ENCODE peak calls at places on chromosomes 1 and 21, in four cellular contexts. Q is GM12892, Z is GM12878, S is K562. W is an unnamed sample.

GRCh38 chr1:229181419-229181818 is 89.5 kb upstream of the RAB4A start:
- DNase-seq in Q (no peak), Z (no peak), S (no peak), W (no peak)

GRCh38 chr1:182259229-182259872 is 132.2 kb downstream of the GLUL start:
- DNase-seq in Q (no peak), Z (peak; percentile 66), S (peak; percentile 50), W (no peak)

GRCh38 chr21:46599251-46599572 is 5.7 kb downstream of the S100B start:
- DNase-seq in Q (no peak), Z (no peak), S (peak; percentile 10), W (no peak)

GRCh38 chr1:180167021-180167701 is 12.5 kb downstream of the QSOX1 start:
- DNase-seq in Q (no peak), Z (no peak), S (no peak), W (no peak)

GRCh38 chr1:77673716-77674355 is 8.6 kb downstream of the ZZZ3 start:
- DNase-seq in Q (no peak), Z (no peak), S (no peak), W (no peak)

GRCh38 chr1:8122477-8123407 is 96.6 kb upstream of the ERRFI1 start:
- DNase-seq in Q (no peak), Z (no peak), S (peak; percentile 52), W (no peak)

GRCh38 chr1:181469829-181470228 is 13.5 kb upstream of the CACNA1E start:
- DNase-seq in Q (no peak), Z (no peak), S (peak; percentile 34), W (no peak)

GRCh38 chr1:67970088-67970487 is 80.3 kb downstream of the DIRAS3 start:
- DNase-seq in Q (no peak), Z (no peak), S (no peak), W (no peak)

GRCh38 chr1:235430991-235431390 is 63.8 kb downstream of the TBCE start:
- DNase-seq in Q (no peak), Z (no peak), S (no peak), W (no peak)

GRCh38 chr1:25020851-25021585 is 90.9 kb upstream of the RUNX3 start:
- DNase-seq in Q (no peak), Z (no peak), S (no peak), W (no peak)

GRCh38 chr1:243230914-243231313 is 24.2 kb downstream of the CEP170 start:
- DNase-seq in Q (no peak), Z (no peak), S (peak; percentile 45), W (no peak)

GRCh38 chr1:212104586-212105282 is 69.2 kb downstream of the DTL start:
- DNase-seq in Q (no peak), Z (no peak), S (no peak), W (no peak)

GRCh38 chr1:92315766-92316413 is 17.0 kb downstream of the RPAP2 start:
- DNase-seq in Q (no peak), Z (no peak), S (no peak), W (no peak)

GRCh38 chr1:153852170-153852569 is 70.6 kb downstream of the GATAD2B start:
- DNase-seq in Q (no peak), Z (no peak), S (no peak), W (no peak)

GRCh38 chr1:228798047-228798446 is 62.8 kb downstream of the RHOU start:
- DNase-seq in Q (no peak), Z (no peak), S (no peak), W (no peak)

GRCh38 chr1:15732686-15733081 is 3.4 kb upstream of the SLC25A34 start:
- DNase-seq in Q (no peak), Z (no peak), S (no peak), W (no peak)

GRCh38 chr21:45365608-45366241 is 39.2 kb upstream of the COL18A1 start:
- DNase-seq in Q (no peak), Z (no peak), S (no peak), W (no peak)
- TF ChIP-seq TAF1 in Q (no peak), Z (no peak), S (no peak), W (no peak)

GRCh38 chr21:15849925-15850324 is 120.1 kb downstream of the USP25 start:
- DNase-seq in Q (no peak), Z (no peak), S (no peak), W (no peak)

GRCh38 chr21:15848632-15849031 is 118.8 kb downstream of the USP25 start:
- DNase-seq in Q (no peak), Z (no peak), S (no peak), W (no peak)

GRCh38 chr21:15852146-15852545 is 122.4 kb downstream of the USP25 start:
- DNase-seq in Q (no peak), Z (no peak), S (no peak), W (no peak)

GRCh38 chr21:15849161-15849560 is 119.4 kb downstream of the USP25 start:
- DNase-seq in Q (no peak), Z (no peak), S (no peak), W (no peak)

DNA sequence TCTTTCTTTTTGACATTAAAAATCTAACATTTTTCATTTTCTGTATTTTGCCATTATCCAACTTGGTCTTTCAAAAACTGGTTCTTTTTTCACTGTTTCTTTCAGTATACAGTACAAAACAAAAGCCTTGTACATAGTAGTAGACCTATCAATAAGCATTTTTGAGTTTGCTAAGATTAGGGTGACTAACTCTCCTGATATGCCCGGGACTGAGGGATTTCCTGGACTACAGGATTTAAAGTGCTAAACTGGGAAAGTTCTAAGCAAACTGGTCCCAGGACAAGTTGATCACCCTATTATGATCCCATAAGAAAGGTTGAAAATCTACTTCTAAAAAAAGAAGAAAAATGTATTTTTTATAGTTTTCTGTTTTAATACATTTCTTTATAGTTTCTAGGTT is 120.9 kb downstream of the USP25 start:
- DNase-seq in Q (no peak), Z (no peak), S (no peak), W (no peak)
- TF ChIP-seq TAF1 in Q (no peak), Z (no peak), S (no peak), W (no peak)

DNA sequence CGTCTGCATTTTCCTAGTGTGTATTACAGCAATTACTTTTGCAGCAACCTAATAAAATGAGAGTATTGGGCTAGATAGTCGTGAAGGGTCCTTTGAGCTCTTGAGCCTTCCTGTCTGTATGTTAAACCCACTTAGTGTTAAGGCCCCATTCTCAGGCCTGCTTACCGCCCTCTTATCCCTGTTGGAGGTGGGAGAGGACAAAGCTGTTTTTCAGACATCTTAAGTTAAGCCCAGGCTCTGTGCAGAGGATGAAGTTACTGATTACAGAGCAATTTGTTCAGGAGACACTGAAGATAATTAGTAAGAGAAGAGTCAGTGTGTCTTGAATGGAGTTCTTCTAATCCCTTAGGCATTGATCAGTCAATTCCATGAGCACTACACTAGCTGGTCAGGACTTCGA is 114.6 kb downstream of the UCK2 start:
- DNase-seq in Q (no peak), Z (no peak), S (no peak), W (no peak)
- TF ChIP-seq TAF1 in Q (no peak), Z (no peak), S (no peak), W (no peak)

DNA sequence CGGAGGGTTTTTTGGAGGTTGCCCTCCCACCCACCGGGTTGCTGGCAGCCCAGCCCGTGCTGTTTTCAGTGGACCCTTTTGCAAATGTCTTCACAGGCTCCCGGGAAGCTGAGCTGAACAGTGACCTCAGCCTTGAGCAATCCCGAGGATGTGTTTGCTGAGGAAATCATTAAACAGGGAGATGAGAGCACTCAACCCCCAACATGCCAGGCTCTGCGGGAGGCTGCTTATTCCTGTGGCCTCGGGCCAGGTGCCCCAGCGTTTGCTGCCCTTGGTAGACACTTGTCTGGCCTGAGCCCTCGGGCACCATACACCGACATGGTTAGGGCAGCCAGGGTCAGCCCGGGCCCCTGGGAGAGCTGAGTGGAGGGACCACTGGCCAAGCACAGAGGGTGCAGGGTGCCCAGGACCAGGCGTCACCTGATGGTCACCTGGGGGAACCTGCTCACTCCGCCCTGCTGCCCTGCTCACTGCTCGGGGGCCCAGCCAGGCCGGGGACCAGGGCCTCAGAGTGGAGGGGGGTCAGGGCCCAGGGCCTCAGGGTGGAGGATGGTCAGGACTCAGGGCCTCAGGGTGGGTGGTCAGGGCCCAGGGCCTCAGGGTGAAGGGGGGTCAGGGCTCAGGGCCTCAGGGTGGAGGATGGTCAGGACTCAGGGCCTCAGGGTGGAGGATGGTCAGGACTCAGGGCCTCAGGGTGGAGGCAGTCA is 42.5 kb upstream of the POFUT2 start:
- DNase-seq in Q (no peak), Z (no peak), S (no peak), W (no peak)
- TF ChIP-seq TAF1 in Q (no peak), Z (no peak), S (no peak), W (no peak)

GRCh38 chr1:219577331-219577730 is 35.6 kb downstream of the ZC3H11B start:
- DNase-seq in Q (no peak), Z (no peak), S (no peak), W (no peak)

GRCh38 chr1:219573960-219574359 is 38.9 kb downstream of the ZC3H11B start:
- DNase-seq in Q (no peak), Z (no peak), S (no peak), W (no peak)

GRCh38 chr1:219576931-219577330 is 36.0 kb downstream of the ZC3H11B start:
- DNase-seq in Q (no peak), Z (no peak), S (no peak), W (no peak)

GRCh38 chr1:219574484-219575087 is 38.3 kb downstream of the ZC3H11B start:
- DNase-seq in Q (no peak), Z (no peak), S (no peak), W (no peak)

GRCh38 chr1:219575563-219575962 is 37.3 kb downstream of the ZC3H11B start:
- DNase-seq in Q (no peak), Z (no peak), S (no peak), W (no peak)
- TF ChIP-seq TAF1 in Q (no peak), Z (no peak), S (no peak), W (no peak)

GRCh38 chr1:39305555-39305954 is 101.1 kb downstream of the MACF1 start:
- DNase-seq in Q (no peak), Z (peak; percentile 5), S (no peak), W (no peak)
- TF ChIP-seq TAF1 in Q (no peak), Z (no peak), S (no peak), W (no peak)

GRCh38 chr1:218394989-218395388 is 49.9 kb downstream of the TGFB2 start:
- DNase-seq in Q (no peak), Z (no peak), S (no peak), W (no peak)

GRCh38 chr1:218394416-218394815 is 49.3 kb downstream of the TGFB2 start:
- DNase-seq in Q (no peak), Z (no peak), S (no peak), W (no peak)

GRCh38 chr1:218397752-218398339 is 52.7 kb downstream of the TGFB2 start:
- DNase-seq in Q (no peak), Z (no peak), S (no peak), W (no peak)

GRCh38 chr1:218392717-218393116 is 47.6 kb downstream of the TGFB2 start:
- DNase-seq in Q (no peak), Z (no peak), S (no peak), W (no peak)

DNA sequence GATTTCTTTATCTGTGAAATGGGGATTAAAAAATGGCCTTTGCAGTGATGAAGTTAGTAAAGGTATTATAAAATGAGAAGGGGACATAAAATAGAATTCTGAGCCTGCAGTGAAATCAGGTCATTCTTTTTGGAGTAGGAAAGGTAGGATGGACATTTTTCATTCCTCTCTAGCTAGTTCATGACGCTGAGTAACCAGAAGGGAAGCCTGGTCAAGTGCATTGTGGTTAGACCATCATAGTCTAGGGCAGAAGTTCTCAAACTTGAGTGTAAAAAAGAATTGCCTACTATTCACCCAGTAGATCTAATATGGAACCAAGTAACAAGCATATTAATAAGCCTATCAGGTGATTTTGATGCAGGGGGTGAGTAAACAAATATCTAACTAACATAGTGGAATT is 50.8 kb downstream of the TGFB2 start:
- DNase-seq in Q (no peak), Z (no peak), S (no peak), W (no peak)
- TF ChIP-seq TAF1 in Q (no peak), Z (no peak), S (no peak), W (no peak)

W was measured in GM12891.